ENCODE peak calls at places on chromosomes 5 and 9, in eight cellular contexts. Y is HepG2, L is transverse colon, H is suprapubic skin, P is H1, C is spleen, A is HCT116, T is sigmoid colon. K is an unnamed sample. For H3K4me1, the result is how much of the 10 kb centered on the place peaks cover.

GRCh38 chr5:1402611-1403255 is 42.5 kb downstream of the SLC6A3 start:
- DNase-seq in Y (no peak), T (no peak), P (no peak), A (no peak), H (peak), C (peak), L (no peak), K (no peak)

GRCh38 chr9:132240860-132241482 is 79.1 kb downstream of the NTNG2 start:
- DNase-seq in T (peak), L (peak), P (peak), H (peak), A (peak), Y (peak), C (peak), K (peak)

GRCh38 chr9:133583586-133583985 is 25.6 kb downstream of the FAM163B start:
- DNase-seq in L (no peak), A (no peak), T (no peak), P (no peak), H (no peak), C (no peak), Y (no peak), K (no peak)

GRCh38 chr5:79793304-79793703 is 103.7 kb downstream of the CMYA5 start:
- DNase-seq in Y (no peak), A (no peak), H (no peak), L (no peak), C (no peak), T (no peak), P (no peak), K (peak)

GRCh38 chr5:123089971-123090640 is 1.1 kb downstream of the PRDM6 start:
- DNase-seq in C (no peak), T (peak), H (no peak), P (no peak), Y (no peak), L (no peak), A (no peak), K (no peak)

GRCh38 chr9:95276395-95276954 is 41.0 kb downstream of the FANCC start:
- DNase-seq in H (no peak), Y (no peak), P (no peak), C (no peak), T (no peak), L (no peak), A (no peak), K (no peak)

GRCh38 chr5:159286420-159287035 is 23.4 kb downstream of the UBLCP1 start:
- DNase-seq in T (no peak), H (no peak), L (no peak), Y (peak), P (no peak), C (no peak), A (no peak), K (no peak)

GRCh38 chr5:87156631-87157030 is 111.1 kb upstream of the RASA1 start:
- DNase-seq in P (no peak), Y (no peak), C (no peak), L (no peak), H (no peak), T (no peak), A (no peak), K (no peak)

DNA sequence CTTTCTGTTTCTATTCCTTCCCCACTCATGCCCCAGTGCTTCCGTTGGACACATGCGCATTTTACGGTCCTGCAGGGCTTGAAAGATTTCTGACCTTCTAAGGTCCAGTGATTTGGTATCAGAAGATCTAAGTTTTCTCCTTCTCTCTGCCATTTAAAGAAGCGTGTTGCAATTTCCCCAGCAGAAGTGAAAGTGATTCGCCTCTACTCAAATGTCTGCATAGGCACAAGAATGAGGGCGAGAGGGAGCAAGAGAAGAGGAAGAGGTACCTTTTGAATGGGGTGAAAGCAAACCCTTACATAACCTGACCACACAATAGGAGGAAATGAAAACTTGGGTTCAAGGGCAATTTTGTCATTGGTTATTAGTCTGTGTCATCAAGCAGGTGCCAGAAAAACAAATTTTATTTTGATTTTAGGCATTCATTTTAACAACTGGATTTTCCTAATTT is 31.7 kb upstream of the NR3C1 start:
- DNase-seq in P (no peak), C (no peak), Y (no peak), H (no peak), L (peak), T (no peak), A (no peak), K (no peak)
- TF ChIP-seq POLR2AphosphoS5 in P (no peak), C (peak), Y (no peak), H (no peak), L (no peak), T (peak), A (no peak), K (no peak)

DNA sequence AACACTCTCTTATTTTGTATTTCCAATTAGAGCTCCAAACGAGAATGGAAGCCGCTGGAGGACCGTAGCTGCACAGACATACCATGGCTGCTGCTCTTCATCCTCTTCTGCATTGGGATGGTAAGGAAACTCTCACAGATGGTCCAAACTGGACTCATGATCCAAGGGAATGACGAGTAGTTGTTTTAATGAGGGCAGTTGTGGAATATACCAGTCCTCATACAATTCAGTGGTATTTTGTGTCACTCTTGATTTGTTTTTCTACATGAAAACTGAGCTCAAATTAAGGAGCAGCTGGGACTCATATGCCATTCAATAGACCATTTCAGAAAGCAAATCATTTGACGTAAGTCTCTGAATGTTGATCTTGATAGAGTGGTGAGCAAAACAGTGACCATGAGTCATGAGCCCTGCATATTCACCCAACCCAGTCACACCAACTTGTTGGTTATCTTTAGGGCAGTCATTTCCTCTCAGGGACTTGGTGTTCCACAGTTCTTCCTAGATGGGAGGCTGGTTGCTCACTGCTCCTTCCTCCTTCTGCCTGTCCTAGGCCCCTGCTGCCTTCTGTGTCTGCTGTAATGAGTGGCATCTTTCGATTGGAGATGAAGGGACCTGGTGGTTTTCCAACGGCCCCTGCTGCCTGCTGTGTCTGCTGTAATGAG is 54.9 kb downstream of the SLC44A1 start:
- DNase-seq in H (no peak), L (peak), C (no peak), Y (peak), P (no peak), A (no peak), T (no peak), K (no peak)
- TF ChIP-seq POLR2A in H (no peak), L (peak), C (no peak), Y (no peak), P (no peak), A (no peak), T (no peak), K (no peak)

GRCh38 chr5:151745071-151745705 is 13.2 kb downstream of the ATOX1 start:
- DNase-seq in T (peak), H (peak), L (peak), P (no peak), A (peak), Y (no peak), C (no peak), K (no peak)
- H3K4me1 ChIP-seq in T (under half), H (under half), L (under half), P (under half), A (half or more), Y (under half), C (half or more), K (half or more)

GRCh38 chr5:180860887-180861822 is at the start of gene ZFP62:
- DNase-seq in H (peak), Y (peak), C (peak), L (peak), T (peak), P (peak), A (peak), K (peak)
- TF ChIP-seq POLR2AphosphoS5 in H (no peak), Y (peak), C (peak), L (peak), T (peak), P (peak), A (peak), K (peak)

GRCh38 chr5:39742916-39743315 is 318.1 kb upstream of the DAB2 start:
- DNase-seq in C (no peak), Y (no peak), T (no peak), A (no peak), P (no peak), H (no peak), L (no peak), K (no peak)

DNA sequence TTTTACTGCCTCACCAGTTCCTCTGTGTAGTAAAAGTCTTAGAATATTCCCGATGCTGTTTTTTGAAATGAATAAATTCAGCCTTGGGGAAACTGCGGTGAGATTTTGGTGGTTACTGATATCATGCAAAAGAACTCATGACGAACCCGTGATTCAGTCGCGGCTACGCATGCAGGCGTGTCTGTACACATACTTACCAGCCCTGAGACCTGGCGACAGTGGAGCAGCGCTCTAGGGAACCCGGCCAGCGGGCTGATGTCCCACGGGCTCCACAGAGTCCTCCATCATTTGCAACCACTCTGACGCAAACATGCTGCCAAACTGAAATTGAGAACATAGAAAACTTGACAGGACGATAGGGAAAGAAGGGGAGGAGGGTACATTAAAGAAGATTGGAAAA is 315.6 kb upstream of the DAB2 start:
- DNase-seq in L (no peak), C (no peak), P (no peak), H (no peak), T (no peak), A (no peak), Y (no peak), K (no peak)
- TF ChIP-seq POLR2A in L (no peak), C (no peak), P (no peak), H (no peak), T (no peak), A (no peak), Y (no peak), K (no peak)

GRCh38 chr5:179806250-179807045 is at the start of gene MGAT4B:
- DNase-seq in P (no peak), C (peak), H (peak), T (peak), Y (no peak), L (peak), A (no peak), K (no peak)
- H3K4me1 ChIP-seq in P (under half), C (half or more), H (half or more), T (under half), Y (under half), L (half or more), A (half or more), K (half or more)

GRCh38 chr9:108386859-108387384 is 468.9 kb downstream of the ACTL7B start:
- DNase-seq in P (no peak), H (no peak), L (no peak), C (no peak), T (no peak), Y (no peak), A (no peak), K (no peak)
- TF ChIP-seq POLR2AphosphoS5 in P (no peak), H (no peak), L (no peak), C (no peak), T (no peak), Y (no peak), A (no peak), K (no peak)

GRCh38 chr5:110506378-110506777 is 220.1 kb downstream of the TMEM232 start:
- DNase-seq in Y (no peak), A (no peak), H (no peak), C (no peak), T (no peak), P (no peak), L (no peak), K (no peak)
- TF ChIP-seq POLR2A in Y (no peak), A (no peak), H (no peak), C (no peak), T (no peak), P (no peak), L (no peak), K (no peak)

DNA sequence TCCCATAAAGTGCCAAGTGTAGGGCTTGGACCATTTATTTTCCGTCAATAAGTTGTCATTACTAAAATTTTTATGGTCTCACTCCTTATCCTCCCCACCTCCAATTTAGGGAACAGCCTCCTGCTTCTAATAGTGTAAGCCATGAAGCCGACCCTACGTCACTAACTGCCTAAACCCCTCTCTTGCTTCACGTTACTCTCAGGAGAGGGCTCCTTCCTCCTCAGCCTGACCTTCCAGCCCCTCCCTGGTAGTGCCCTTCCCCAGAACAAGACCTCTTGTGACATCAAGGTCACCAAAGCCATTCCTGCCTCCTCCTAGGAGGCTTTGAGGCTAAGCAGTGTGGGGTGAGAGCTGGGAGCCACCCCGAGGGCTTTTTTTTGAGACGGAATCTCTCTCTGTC is 2.2 kb upstream of the CDK9 start:
- DNase-seq in H (no peak), T (no peak), A (no peak), Y (no peak), P (no peak), C (no peak), L (no peak), K (no peak)
- H3K4me1 ChIP-seq in H (half or more), T (under half), A (under half), Y (under half), P (under half), C (half or more), L (under half), K (under half)

GRCh38 chr9:85112376-85112775 is 442.8 kb downstream of the NTRK2 start:
- DNase-seq in A (no peak), L (no peak), C (no peak), T (no peak), P (no peak), Y (no peak), H (no peak), K (no peak)

GRCh38 chr9:85112933-85113418 is 443.4 kb downstream of the NTRK2 start:
- DNase-seq in T (no peak), L (no peak), C (no peak), Y (no peak), P (no peak), H (no peak), A (no peak), K (no peak)

GRCh38 chr9:85108806-85109205 is 439.3 kb downstream of the NTRK2 start:
- DNase-seq in H (no peak), A (no peak), L (no peak), Y (no peak), P (no peak), C (no peak), T (no peak), K (no peak)

GRCh38 chr9:85108229-85108628 is 438.7 kb downstream of the NTRK2 start:
- DNase-seq in C (no peak), A (no peak), H (no peak), Y (no peak), L (no peak), P (no peak), T (no peak), K (no peak)
- TF ChIP-seq POLR2AphosphoS5 in C (no peak), A (no peak), H (no peak), Y (no peak), L (no peak), P (no peak), T (no peak), K (no peak)